ENCODE peak calls at places on chromosomes 11 and 22, in eight cellular contexts. T, V, M, D, H, X, C and S are unnamed samples. For H3K36me3, the result is how much of the 10 kb centered on the place peaks cover.

GRCh38 chr11:123434911-123435310 is 4.8 kb downstream of the GRAMD1B start:
- DNase-seq in T (no peak), V (no peak), M (no peak), D (no peak), H (no peak), X (no peak), C (no peak), S (no peak)

GRCh38 chr11:94739331-94739730 is 28.8 kb upstream of the AMOTL1 start:
- DNase-seq in T (no peak), V (no peak), M (no peak), D (no peak), H (no peak), X (no peak), C (no peak), S (no peak)

GRCh38 chr11:42764936-42765335 is 546.9 kb upstream of the API5 start:
- DNase-seq in T (no peak), V (no peak), M (no peak), D (no peak), H (no peak), X (no peak), C (no peak), S (no peak)

GRCh38 chr11:107561688-107562087 is 3.8 kb downstream of the ALKBH8 start:
- DNase-seq in T (no peak), V (peak), M (no peak), D (no peak), H (no peak), X (no peak), C (no peak), S (no peak)

GRCh38 chr11:45232341-45233080 is 53.6 kb downstream of the SYT13 start:
- DNase-seq in T (no peak), V (no peak), M (no peak), D (no peak), H (no peak), X (no peak), C (no peak), S (peak)

GRCh38 chr11:69297926-69298777 is 4.2 kb downstream of the MYEOV start:
- DNase-seq in T (no peak), V (peak), M (peak), D (peak), H (peak), X (peak), C (peak), S (peak)

GRCh38 chr22:18954333-18954732 is 18.2 kb upstream of the PRODH start:
- DNase-seq in T (peak), V (peak), M (peak), D (peak), H (peak), X (peak), C (peak), S (peak)

GRCh38 chr22:20034143-20034542 is 13.2 kb downstream of the TANGO2 start:
- DNase-seq in T (no peak), V (no peak), M (no peak), D (no peak), H (no peak), X (no peak), C (no peak), S (no peak)

GRCh38 chr11:36711104-36711825 is 113.2 kb upstream of the RAG2 start:
- DNase-seq in T (no peak), V (peak), M (no peak), D (no peak), H (no peak), X (no peak), C (no peak), S (no peak)

GRCh38 chr11:62665630-62666258 is 632 bp downstream of the CSKMT start:
- DNase-seq in T (peak), V (no peak), M (peak), D (peak), H (peak), X (peak), C (no peak), S (peak)

GRCh38 chr22:26553056-26553752 is 36.7 kb downstream of the TPST2 start:
- DNase-seq in T (no peak), V (peak), M (peak), D (no peak), H (no peak), X (peak), C (no peak), S (no peak)

GRCh38 chr22:50576806-50577696 is 1.2 kb downstream of the CPT1B start:
- DNase-seq in T (no peak), V (no peak), M (no peak), D (no peak), H (no peak), X (no peak), C (no peak), S (no peak)

GRCh38 chr22:41535244-41535643 is 9.0 kb downstream of the POLR3H start:
- DNase-seq in T (no peak), V (no peak), M (no peak), D (no peak), H (no peak), X (no peak), C (no peak), S (no peak)

GRCh38 chr11:100816823-100817222 is 129.7 kb downstream of the ARHGAP42 start:
- DNase-seq in T (no peak), V (no peak), M (no peak), D (no peak), H (no peak), X (no peak), C (no peak), S (no peak)

GRCh38 chr11:100812517-100812916 is 125.4 kb downstream of the ARHGAP42 start:
- DNase-seq in T (no peak), V (no peak), M (no peak), D (no peak), H (no peak), X (no peak), C (no peak), S (no peak)

GRCh38 chr11:100821198-100821597 is 134.1 kb downstream of the ARHGAP42 start:
- DNase-seq in T (no peak), V (no peak), M (no peak), D (no peak), H (no peak), X (no peak), C (no peak), S (no peak)

GRCh38 chr11:100815787-100816330 is 128.8 kb downstream of the ARHGAP42 start:
- DNase-seq in T (no peak), V (no peak), M (no peak), D (no peak), H (no peak), X (no peak), C (no peak), S (no peak)

GRCh38 chr11:100817620-100818019 is 130.5 kb downstream of the ARHGAP42 start:
- DNase-seq in T (no peak), V (no peak), M (no peak), D (no peak), H (no peak), X (no peak), C (no peak), S (no peak)
- TF ChIP-seq CTCF in T (no peak), V (no peak), M (no peak), D (no peak), H (no peak), X (no peak), C (no peak), S (no peak)

GRCh38 chr22:29780781-29781676 is 13.9 kb downstream of the UQCR10 start:
- DNase-seq in T (no peak), V (peak), M (no peak), D (no peak), H (no peak), X (peak), C (no peak), S (no peak)
- H3K4me3 ChIP-seq in T (no peak), V (no peak), M (no peak), D (no peak), H (no peak), X (no peak), C (no peak), S (no peak)

GRCh38 chr11:985848-986247 is 50.7 kb downstream of the MUC6 start:
- DNase-seq in T (no peak), V (no peak), M (no peak), D (no peak), H (no peak), X (no peak), C (no peak), S (no peak)
- H3K36me3 ChIP-seq in T (half or more), V (under half), M (under half), D (half or more), H (half or more), X (half or more), C (under half), S (half or more)

GRCh38 chr22:43996981-43997265 is 27.2 kb upstream of the PARVB start:
- DNase-seq in T (no peak), V (no peak), M (no peak), D (peak), H (no peak), X (no peak), C (no peak), S (no peak)
- TF ChIP-seq CTCF in T (no peak), V (no peak), M (no peak), D (no peak), H (no peak), X (no peak), C (no peak), S (no peak)

GRCh38 chr22:39388261-39389011 is 11.1 kb upstream of the TAB1 start:
- DNase-seq in T (peak), V (peak), M (peak), D (peak), H (peak), X (peak), C (peak), S (peak)
- H3K4me3 ChIP-seq in T (peak), V (peak), M (peak), D (peak), H (peak), X (no peak), C (peak), S (peak)

GRCh38 chr22:23822101-23822671 is 16.6 kb downstream of the DERL3 start:
- DNase-seq in T (no peak), V (no peak), M (no peak), D (peak), H (no peak), X (no peak), C (no peak), S (no peak)

GRCh38 chr22:23826510-23827350 is 12.1 kb downstream of the DERL3 start:
- DNase-seq in T (no peak), V (no peak), M (no peak), D (peak), H (no peak), X (no peak), C (no peak), S (no peak)

GRCh38 chr22:23823331-23823791 is 15.4 kb downstream of the DERL3 start:
- DNase-seq in T (no peak), V (peak), M (no peak), D (peak), H (no peak), X (peak), C (no peak), S (no peak)

GRCh38 chr22:23825246-23825905 is 13.4 kb downstream of the DERL3 start:
- DNase-seq in T (no peak), V (no peak), M (no peak), D (peak), H (no peak), X (no peak), C (no peak), S (no peak)

DNA sequence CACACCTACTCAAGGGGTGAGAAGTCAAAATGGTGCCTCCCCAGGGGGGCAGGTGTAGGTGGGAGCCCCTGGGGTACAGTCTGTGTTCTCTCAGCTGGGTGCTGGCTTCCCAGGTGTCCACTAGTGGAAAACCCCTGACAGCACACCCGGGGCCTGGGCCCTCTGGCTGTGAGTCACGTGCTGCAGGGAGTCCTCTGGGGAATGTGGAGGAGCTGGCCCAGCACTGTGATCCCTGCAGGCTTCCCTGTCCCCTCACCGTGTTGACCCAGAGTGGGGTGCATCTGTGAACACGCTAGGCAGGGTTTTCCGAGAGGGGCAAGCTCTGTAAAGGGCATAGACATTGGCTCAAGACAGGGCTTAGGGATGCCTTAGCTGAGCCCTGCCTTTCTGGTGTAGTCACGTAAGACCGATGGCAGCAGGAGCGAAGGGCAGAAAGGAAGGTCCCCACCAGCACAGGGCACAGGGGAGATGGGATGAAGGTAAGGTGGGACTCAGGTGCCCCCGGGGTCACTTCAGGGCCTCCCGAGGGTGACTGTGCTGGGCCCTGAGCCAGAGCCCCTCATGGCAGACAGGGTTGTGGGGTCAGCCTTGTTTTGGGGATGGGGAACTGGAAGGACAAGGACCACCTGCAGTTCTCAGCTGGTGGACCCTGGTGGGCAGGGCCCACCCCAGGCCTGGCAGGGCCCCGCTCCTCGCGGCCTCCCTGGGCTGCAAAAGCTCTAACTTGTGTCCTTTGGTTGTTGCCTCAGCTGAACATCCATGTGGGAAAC is 14.1 kb downstream of the DERL3 start:
- DNase-seq in T (no peak), V (no peak), M (no peak), D (peak), H (no peak), X (no peak), C (no peak), S (no peak)
- H3K36me3 ChIP-seq in T (half or more), V (under half), M (under half), D (half or more), H (half or more), X (half or more), C (under half), S (under half)

GRCh38 chr11:23112987-23113886 is 253.0 kb upstream of the CCDC179 start:
- DNase-seq in T (no peak), V (peak), M (peak), D (no peak), H (no peak), X (peak), C (no peak), S (no peak)

GRCh38 chr11:23112390-23112789 is 252.1 kb upstream of the CCDC179 start:
- DNase-seq in T (no peak), V (no peak), M (no peak), D (no peak), H (no peak), X (no peak), C (no peak), S (no peak)

GRCh38 chr11:23113887-23114216 is 253.6 kb upstream of the CCDC179 start:
- DNase-seq in T (no peak), V (no peak), M (no peak), D (no peak), H (no peak), X (no peak), C (no peak), S (no peak)
- TF ChIP-seq CTCF in T (no peak), V (no peak), M (no peak), D (no peak), H (no peak), X (no peak), C (no peak), S (no peak)

GRCh38 chr22:36383110-36383581 is 4.6 kb downstream of the MYH9 start:
- DNase-seq in T (peak), V (peak), M (no peak), D (no peak), H (no peak), X (peak), C (no peak), S (no peak)
- H3K4me3 ChIP-seq in T (peak), V (no peak), M (no peak), D (peak), H (peak), X (no peak), C (peak), S (peak)

DNA sequence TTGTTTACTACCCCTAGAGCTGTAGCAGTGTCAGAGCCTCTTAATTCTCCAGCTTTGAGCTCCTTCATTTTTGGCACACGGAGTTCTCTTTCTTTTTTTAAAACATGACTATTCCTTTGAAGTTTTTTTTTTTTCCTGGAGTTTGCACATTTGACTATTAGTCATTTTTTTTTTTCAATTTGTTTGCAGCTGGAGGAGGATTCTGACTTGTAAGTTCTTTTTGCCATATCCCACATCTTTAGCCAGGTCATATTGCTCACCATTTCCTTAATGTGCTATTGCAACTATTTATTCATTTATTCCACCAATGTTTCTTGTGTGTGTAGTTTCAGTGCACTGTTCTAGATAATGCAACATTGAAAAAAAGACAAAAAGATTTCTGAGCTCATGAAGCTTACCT is 166.3 kb upstream of the ARHGAP20 start:
- DNase-seq in T (no peak), V (no peak), M (no peak), D (no peak), H (no peak), X (no peak), C (no peak), S (no peak)
- H3K36me3 ChIP-seq in T (under half), V (under half), M (under half), D (under half), H (under half), X (under half), C (under half), S (under half)